ENCODE peak calls at places on chromosomes 7 and 10, in ten cellular contexts. I is H9, V is Calu3, X is tibial nerve, T is brain microvascular endothelial cell, O is heart left ventricle, G is mammary epithelial cell, Y is thyroid gland, F is activated B cell treated with CpG ODN at 0.5 μM for 24 hours, J is AG04450. Z is an unnamed sample.

GRCh38 chr7:139992353-139993054 is 70.2 kb downstream of the PARP12 start:
- DNase-seq in T (no peak), Y (no peak), O (no peak), J (no peak), V (no peak), F (no peak), G (no peak), X (no peak), I (no peak), Z (no peak)

GRCh38 chr10:132446661-132447445 is 49.9 kb downstream of the PWWP2B start:
- DNase-seq in Y (peak), V (peak), I (no peak), X (no peak), G (peak), F (peak), T (no peak), J (no peak), O (no peak), Z (peak)

GRCh38 chr7:82481499-82482097 is 38.0 kb upstream of the CACNA2D1 start:
- DNase-seq in J (no peak), Y (no peak), V (no peak), T (no peak), F (no peak), I (no peak), G (peak), O (no peak), X (no peak), Z (peak)

GRCh38 chr10:125032474-125032873 is 90.6 kb downstream of the ZRANB1 start:
- DNase-seq in F (no peak), T (no peak), V (no peak), Y (no peak), G (no peak), I (no peak), J (no peak), O (no peak), X (no peak), Z (no peak)

GRCh38 chr10:96664563-96664962 is 55.8 kb downstream of the PIK3AP1 start:
- DNase-seq in T (no peak), O (no peak), J (no peak), X (no peak), G (no peak), Y (no peak), I (no peak), V (peak), F (no peak), Z (peak)

GRCh38 chr7:41416208-41416595 is 286.7 kb downstream of the INHBA start:
- DNase-seq in O (no peak), G (peak), X (no peak), J (no peak), Y (no peak), I (no peak), V (no peak), F (no peak), T (no peak), Z (no peak)

GRCh38 chr10:99590799-99591198 is 29.4 kb downstream of the SLC25A28 start:
- DNase-seq in T (no peak), I (no peak), Y (no peak), G (no peak), O (no peak), J (no peak), X (no peak), F (no peak), V (no peak), Z (no peak)

GRCh38 chr7:6416516-6417145 is 31.1 kb downstream of the DAGLB start:
- DNase-seq in J (no peak), X (no peak), G (no peak), V (no peak), T (no peak), I (peak), O (no peak), Y (no peak), F (no peak), Z (no peak)

GRCh38 chr10:124906551-124907001 is 35.3 kb upstream of the ZRANB1 start:
- DNase-seq in X (no peak), O (no peak), T (peak), F (no peak), Y (no peak), I (no peak), V (no peak), G (peak), J (peak), Z (no peak)

GRCh38 chr7:124275411-124275810 is 242.5 kb upstream of the TMEM229A start:
- DNase-seq in I (no peak), X (no peak), T (no peak), Y (no peak), O (no peak), J (peak), V (no peak), F (no peak), G (no peak), Z (no peak)

DNA sequence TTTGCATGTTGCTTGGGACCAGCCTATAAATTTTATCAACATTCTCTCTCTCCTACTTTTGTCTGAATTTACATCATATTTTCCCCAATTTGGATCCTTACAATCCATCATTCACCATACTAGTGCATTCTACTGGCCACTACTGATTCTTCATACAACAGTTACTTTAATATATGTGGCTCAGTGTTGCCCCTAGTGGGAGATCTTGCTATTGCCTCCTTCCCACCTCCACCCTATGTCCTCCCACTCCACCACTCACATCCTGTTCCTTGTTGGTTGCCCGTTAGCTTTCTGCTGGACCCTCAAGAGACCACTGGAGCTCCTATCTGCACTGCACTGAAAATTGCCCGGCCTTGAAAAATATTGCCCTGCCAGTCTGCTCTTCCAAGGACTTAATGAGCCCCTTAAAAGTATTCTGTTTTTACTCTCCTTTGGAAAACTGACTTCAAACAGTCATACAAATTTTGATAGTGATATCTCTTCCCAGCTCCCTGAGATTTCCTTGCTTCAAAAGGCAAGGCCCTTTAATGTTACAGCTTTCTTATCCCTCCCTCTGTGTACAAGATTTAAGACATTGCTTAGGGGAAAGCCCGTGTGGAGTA is 243.2 kb upstream of the TMEM229A start:
- DNase-seq in O (no peak), J (no peak), G (peak), Y (peak), F (no peak), V (peak), T (peak), X (no peak), I (peak), Z (peak)
- TF ChIP-seq CTCF in O (peak), J (peak), G (peak), Y (peak), F (no peak), V (peak), T (peak), X (no peak), I (peak), Z (peak)

GRCh38 chr10:27794157-27794556 is 48.5 kb upstream of the MKX start:
- DNase-seq in T (no peak), Y (no peak), F (no peak), J (no peak), X (no peak), O (no peak), I (no peak), G (no peak), V (no peak), Z (no peak)
- TF ChIP-seq CTCF in T (peak), Y (no peak), F (no peak), J (peak), X (no peak), O (no peak), I (peak), G (peak), V (no peak), Z (no peak)

GRCh38 chr10:869171-869570 is 62.3 kb downstream of the LARP4B start:
- DNase-seq in J (no peak), T (no peak), O (no peak), Y (no peak), F (no peak), G (no peak), X (no peak), V (no peak), I (no peak), Z (no peak)

GRCh38 chr10:867807-868206 is 63.7 kb downstream of the LARP4B start:
- DNase-seq in G (no peak), T (peak), X (no peak), V (no peak), J (no peak), O (no peak), F (no peak), I (no peak), Y (no peak), Z (no peak)

GRCh38 chr10:865924-866576 is 65.5 kb downstream of the LARP4B start:
- DNase-seq in X (no peak), I (no peak), G (no peak), V (no peak), Y (no peak), T (no peak), J (no peak), F (no peak), O (no peak), Z (no peak)

GRCh38 chr10:866577-866941 is 64.9 kb downstream of the LARP4B start:
- DNase-seq in X (no peak), O (no peak), V (no peak), F (no peak), Y (no peak), G (no peak), I (no peak), J (no peak), T (no peak), Z (no peak)

DNA sequence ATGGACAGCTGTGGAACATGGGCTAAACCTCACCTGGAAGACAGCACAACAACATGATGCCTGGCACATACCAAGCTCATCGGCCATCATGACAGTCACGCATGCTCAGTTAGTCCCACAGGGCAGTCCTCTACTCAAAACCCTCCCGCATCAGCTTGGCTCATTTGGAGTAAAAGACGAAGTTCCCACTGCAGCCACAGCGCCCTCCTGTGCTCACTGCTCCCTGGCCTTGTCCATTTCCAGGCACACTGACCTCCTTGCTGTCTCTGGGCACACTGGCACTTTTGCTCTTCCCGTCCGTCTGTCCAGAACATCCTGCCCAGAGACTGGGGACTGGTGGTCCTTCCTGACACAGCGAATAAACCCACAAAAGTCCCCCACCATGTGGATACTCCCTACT is 66.2 kb downstream of the LARP4B start:
- DNase-seq in Y (no peak), I (peak), X (no peak), O (no peak), G (no peak), V (no peak), T (no peak), J (no peak), F (no peak), Z (no peak)
- TF ChIP-seq CTCF in Y (no peak), I (peak), X (no peak), O (no peak), G (no peak), V (no peak), T (peak), J (no peak), F (no peak), Z (peak)

DNA sequence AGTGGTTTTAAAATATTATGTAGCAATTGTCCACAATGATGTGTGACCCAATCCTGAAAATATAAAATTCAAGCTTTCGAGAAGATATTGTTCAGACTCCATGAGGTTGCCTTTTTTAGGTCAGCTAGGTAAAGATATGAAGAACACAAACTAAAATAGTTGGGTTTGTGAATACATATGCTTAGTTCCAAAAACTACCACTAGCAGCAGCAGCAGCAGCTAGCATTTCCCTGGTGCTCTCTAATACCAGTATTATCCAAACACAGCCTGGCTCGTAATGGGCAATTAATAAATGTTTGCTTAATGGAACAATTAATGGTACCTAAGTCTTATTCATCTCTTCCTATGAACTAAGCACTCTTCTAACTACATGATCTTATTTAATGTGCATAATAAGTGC is 362.5 kb downstream of the MALRD1 start:
- DNase-seq in V (no peak), I (no peak), O (no peak), Y (no peak), J (no peak), T (no peak), X (no peak), G (no peak), F (no peak), Z (no peak)
- TF ChIP-seq CTCF in V (no peak), I (peak), O (no peak), Y (no peak), J (peak), T (no peak), X (no peak), G (peak), F (no peak), Z (no peak)

DNA sequence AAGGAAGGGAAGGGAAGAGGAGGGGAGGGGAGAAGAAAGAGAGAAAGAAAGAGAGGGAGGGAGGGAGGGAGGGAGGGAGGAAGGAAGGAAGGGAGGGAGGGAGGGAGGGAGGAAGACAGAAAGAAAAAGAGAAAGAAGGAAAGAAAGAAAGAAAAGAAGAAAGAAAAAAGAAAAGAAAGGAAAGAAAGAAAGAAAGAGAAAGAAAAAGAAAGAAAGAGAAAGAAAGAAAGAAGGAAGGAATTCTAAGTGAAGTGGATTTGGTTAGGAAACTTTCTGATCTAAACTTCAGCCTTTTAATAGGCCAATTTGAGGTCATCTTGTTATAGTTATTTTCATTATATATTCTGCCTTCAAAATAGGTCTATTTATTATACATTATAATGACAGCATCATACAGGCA is 4.3 kb downstream of the CAV2 start:
- DNase-seq in O (no peak), V (no peak), F (no peak), G (no peak), X (no peak), T (no peak), I (no peak), J (no peak), Y (no peak), Z (no peak)
- TF ChIP-seq CTCF in O (no peak), V (no peak), F (no peak), G (no peak), X (no peak), T (no peak), I (no peak), J (no peak), Y (no peak), Z (no peak)